ENCODE peak calls at places on chromosomes 6 and 20, in eight cellular contexts. One of them, this sample, is unnamed.

GRCh38 chr6:158938811-158939254 is 61.2 kb downstream of the RSPH3 start:
- DNase-seq in cardiac muscle cell: no peak
- DNase-seq in upper lobe of right lung: no peak
- DNase-seq in mammary epithelial cell: no peak
- DNase-seq in adipocyte: peak; percentile 43
- DNase-seq in adrenal gland: no peak
- DNase-seq in stomach: no peak
- DNase-seq in iPS DF 6.9: no peak
- DNase-seq in this sample: peak; percentile 72

GRCh38 chr6:134835998-134836397 is 113.9 kb downstream of the ALDH8A1 start:
- DNase-seq in adrenal gland: no peak
- DNase-seq in cardiac muscle cell: no peak
- DNase-seq in mammary epithelial cell: no peak
- DNase-seq in adipocyte: no peak
- DNase-seq in iPS DF 6.9: no peak
- DNase-seq in stomach: no peak
- DNase-seq in upper lobe of right lung: no peak
- DNase-seq in this sample: no peak

GRCh38 chr20:1900321-1900791 is 5.1 kb downstream of the SIRPA start:
- DNase-seq in adipocyte: peak; percentile 72
- DNase-seq in adrenal gland: peak; percentile 86
- DNase-seq in cardiac muscle cell: peak; percentile 82
- DNase-seq in mammary epithelial cell: peak; percentile 65
- DNase-seq in iPS DF 6.9: peak; percentile 78
- DNase-seq in stomach: peak; percentile 35
- DNase-seq in upper lobe of right lung: no peak
- DNase-seq in this sample: peak; percentile 63

GRCh38 chr6:163474581-163474980 is 60.1 kb downstream of the QKI start:
- DNase-seq in iPS DF 6.9: no peak
- DNase-seq in cardiac muscle cell: no peak
- DNase-seq in adrenal gland: no peak
- DNase-seq in adipocyte: no peak
- DNase-seq in mammary epithelial cell: no peak
- DNase-seq in upper lobe of right lung: no peak
- DNase-seq in stomach: no peak
- DNase-seq in this sample: no peak

GRCh38 chr6:75602897-75603395 is 1.3 kb downstream of the SENP6 start:
- DNase-seq in adipocyte: peak; percentile 40
- DNase-seq in cardiac muscle cell: no peak
- DNase-seq in stomach: no peak
- DNase-seq in upper lobe of right lung: no peak
- DNase-seq in adrenal gland: no peak
- DNase-seq in mammary epithelial cell: no peak
- DNase-seq in iPS DF 6.9: no peak
- DNase-seq in this sample: no peak

GRCh38 chr6:132768051-132768517 is 10.4 kb upstream of the VNN2 start:
- DNase-seq in iPS DF 6.9: peak; percentile 47
- DNase-seq in upper lobe of right lung: peak; percentile 74
- DNase-seq in adipocyte: peak; percentile 33
- DNase-seq in mammary epithelial cell: peak; percentile 43
- DNase-seq in adrenal gland: peak; percentile 59
- DNase-seq in stomach: peak; percentile 52
- DNase-seq in cardiac muscle cell: peak; percentile 59
- DNase-seq in this sample: peak; percentile 80

GRCh38 chr20:20181322-20181721 is 129.0 kb downstream of the CFAP61 start:
- DNase-seq in stomach: no peak
- DNase-seq in upper lobe of right lung: no peak
- DNase-seq in adipocyte: no peak
- DNase-seq in cardiac muscle cell: no peak
- DNase-seq in iPS DF 6.9: no peak
- DNase-seq in adrenal gland: no peak
- DNase-seq in mammary epithelial cell: no peak
- DNase-seq in this sample: no peak

GRCh38 chr20:61953789-61954125 is 111.9 kb downstream of the TAF4 start:
- DNase-seq in mammary epithelial cell: no peak
- DNase-seq in iPS DF 6.9: no peak
- DNase-seq in adipocyte: no peak
- DNase-seq in cardiac muscle cell: no peak
- DNase-seq in upper lobe of right lung: no peak
- DNase-seq in stomach: no peak
- DNase-seq in adrenal gland: peak; percentile 36
- DNase-seq in this sample: no peak

GRCh38 chr20:17797163-17797562 is 97.4 kb downstream of the BANF2 start:
- DNase-seq in cardiac muscle cell: no peak
- DNase-seq in adipocyte: no peak
- DNase-seq in adrenal gland: no peak
- DNase-seq in mammary epithelial cell: no peak
- DNase-seq in upper lobe of right lung: no peak
- DNase-seq in iPS DF 6.9: no peak
- DNase-seq in stomach: no peak
- DNase-seq in this sample: peak; percentile 25

GRCh38 chr6:5126214-5126613 is 41.1 kb downstream of the PPP1R3G start:
- DNase-seq in adrenal gland: no peak
- DNase-seq in stomach: no peak
- DNase-seq in cardiac muscle cell: peak; percentile 59
- DNase-seq in mammary epithelial cell: no peak
- DNase-seq in adipocyte: peak; percentile 55
- DNase-seq in iPS DF 6.9: no peak
- DNase-seq in upper lobe of right lung: no peak
- DNase-seq in this sample: no peak

GRCh38 chr6:111552241-111552744 is 53.4 kb downstream of the TRAF3IP2 start:
- DNase-seq in cardiac muscle cell: peak; percentile 95
- DNase-seq in stomach: peak; percentile 82
- DNase-seq in adrenal gland: peak; percentile 89
- DNase-seq in iPS DF 6.9: no peak
- DNase-seq in upper lobe of right lung: peak; percentile 69
- DNase-seq in adipocyte: peak; percentile 98
- DNase-seq in mammary epithelial cell: peak; percentile 80
- DNase-seq in this sample: peak; percentile 56

GRCh38 chr20:49685809-49686208 is 27.9 kb downstream of the B4GALT5 start:
- DNase-seq in adipocyte: peak; percentile 60
- DNase-seq in cardiac muscle cell: no peak
- DNase-seq in mammary epithelial cell: no peak
- DNase-seq in adrenal gland: no peak
- DNase-seq in iPS DF 6.9: no peak
- DNase-seq in stomach: no peak
- DNase-seq in upper lobe of right lung: no peak
- DNase-seq in this sample: no peak

GRCh38 chr6:8743146-8743745 is 307.9 kb upstream of the SLC35B3 start:
- DNase-seq in stomach: no peak
- DNase-seq in adipocyte: peak; percentile 17
- DNase-seq in mammary epithelial cell: peak; percentile 23
- DNase-seq in adrenal gland: no peak
- DNase-seq in iPS DF 6.9: no peak
- DNase-seq in cardiac muscle cell: no peak
- DNase-seq in upper lobe of right lung: no peak
- DNase-seq in this sample: peak; percentile 2

GRCh38 chr6:159152014-159152413 is 17.2 kb upstream of the FNDC1 start:
- DNase-seq in upper lobe of right lung: no peak
- DNase-seq in adrenal gland: no peak
- DNase-seq in iPS DF 6.9: no peak
- DNase-seq in mammary epithelial cell: no peak
- DNase-seq in stomach: no peak
- DNase-seq in adipocyte: no peak
- DNase-seq in cardiac muscle cell: no peak
- DNase-seq in this sample: no peak

GRCh38 chr20:10239954-10240353 is 21.3 kb downstream of the SNAP25 start:
- DNase-seq in upper lobe of right lung: peak; percentile 75
- DNase-seq in adipocyte: no peak
- DNase-seq in cardiac muscle cell: peak; percentile 52
- DNase-seq in mammary epithelial cell: peak; percentile 50
- DNase-seq in iPS DF 6.9: no peak
- DNase-seq in stomach: peak; percentile 38
- DNase-seq in adrenal gland: peak; percentile 63
- DNase-seq in this sample: peak; percentile 19

GRCh38 chr6:26234421-26235239 is 130.4 kb upstream of the BTN3A2 start:
- DNase-seq in cardiac muscle cell: peak; percentile 78
- DNase-seq in adrenal gland: peak; percentile 87
- DNase-seq in mammary epithelial cell: peak; percentile 85
- DNase-seq in upper lobe of right lung: no peak
- DNase-seq in iPS DF 6.9: no peak
- DNase-seq in stomach: peak; percentile 66
- DNase-seq in adipocyte: peak; percentile 90
- DNase-seq in this sample: peak; percentile 94

GRCh38 chr6:28269492-28269891 is 2.5 kb downstream of the ZSCAN26 start:
- DNase-seq in adipocyte: peak; percentile 76
- DNase-seq in iPS DF 6.9: no peak
- DNase-seq in mammary epithelial cell: peak; percentile 83
- DNase-seq in upper lobe of right lung: no peak
- DNase-seq in stomach: no peak
- DNase-seq in cardiac muscle cell: no peak
- DNase-seq in adrenal gland: no peak
- DNase-seq in this sample: no peak

GRCh38 chr20:19758888-19759331 is 852 bp downstream of the RIN2 start:
- DNase-seq in stomach: peak; percentile 49
- DNase-seq in mammary epithelial cell: peak; percentile 21
- DNase-seq in cardiac muscle cell: peak; percentile 85
- DNase-seq in adrenal gland: peak; percentile 72
- DNase-seq in upper lobe of right lung: peak; percentile 92
- DNase-seq in iPS DF 6.9: no peak
- DNase-seq in adipocyte: peak; percentile 33
- DNase-seq in this sample: peak; percentile 56

GRCh38 chr20:51369503-51369902 is 173.0 kb downstream of the NFATC2 start:
- DNase-seq in adipocyte: no peak
- DNase-seq in adrenal gland: no peak
- DNase-seq in upper lobe of right lung: no peak
- DNase-seq in iPS DF 6.9: no peak
- DNase-seq in mammary epithelial cell: no peak
- DNase-seq in cardiac muscle cell: no peak
- DNase-seq in stomach: no peak
- DNase-seq in this sample: no peak

GRCh38 chr20:6714202-6714800 is 53.2 kb upstream of the BMP2 start:
- DNase-seq in iPS DF 6.9: no peak
- DNase-seq in upper lobe of right lung: no peak
- DNase-seq in cardiac muscle cell: no peak
- DNase-seq in mammary epithelial cell: no peak
- DNase-seq in adrenal gland: no peak
- DNase-seq in stomach: peak; percentile 71
- DNase-seq in adipocyte: no peak
- DNase-seq in this sample: peak; percentile 96

GRCh38 chr6:89287351-89288028 is 27.6 kb downstream of the GABRR2 start:
- DNase-seq in cardiac muscle cell: no peak
- DNase-seq in adipocyte: no peak
- DNase-seq in mammary epithelial cell: no peak
- DNase-seq in iPS DF 6.9: no peak
- DNase-seq in stomach: no peak
- DNase-seq in adrenal gland: peak; percentile 31
- DNase-seq in upper lobe of right lung: no peak
- DNase-seq in this sample: no peak

GRCh38 chr20:18133962-18134361 is 3.7 kb upstream of the KAT14 start:
- DNase-seq in cardiac muscle cell: no peak
- DNase-seq in mammary epithelial cell: peak; percentile 27
- DNase-seq in upper lobe of right lung: no peak
- DNase-seq in adrenal gland: no peak
- DNase-seq in stomach: peak; percentile 81
- DNase-seq in adipocyte: no peak
- DNase-seq in iPS DF 6.9: no peak
- DNase-seq in this sample: peak; percentile 41

GRCh38 chr6:155486795-155487294 is 31.2 kb upstream of the NOX3 start:
- DNase-seq in mammary epithelial cell: no peak
- DNase-seq in stomach: no peak
- DNase-seq in cardiac muscle cell: no peak
- DNase-seq in iPS DF 6.9: no peak
- DNase-seq in adrenal gland: no peak
- DNase-seq in upper lobe of right lung: no peak
- DNase-seq in adipocyte: no peak
- DNase-seq in this sample: no peak

GRCh38 chr6:10190042-10190441 is 224.8 kb downstream of the TFAP2A start:
- DNase-seq in upper lobe of right lung: no peak
- DNase-seq in stomach: no peak
- DNase-seq in iPS DF 6.9: no peak
- DNase-seq in adrenal gland: no peak
- DNase-seq in cardiac muscle cell: no peak
- DNase-seq in mammary epithelial cell: peak; percentile 29
- DNase-seq in adipocyte: peak; percentile 32
- DNase-seq in this sample: no peak

DNA sequence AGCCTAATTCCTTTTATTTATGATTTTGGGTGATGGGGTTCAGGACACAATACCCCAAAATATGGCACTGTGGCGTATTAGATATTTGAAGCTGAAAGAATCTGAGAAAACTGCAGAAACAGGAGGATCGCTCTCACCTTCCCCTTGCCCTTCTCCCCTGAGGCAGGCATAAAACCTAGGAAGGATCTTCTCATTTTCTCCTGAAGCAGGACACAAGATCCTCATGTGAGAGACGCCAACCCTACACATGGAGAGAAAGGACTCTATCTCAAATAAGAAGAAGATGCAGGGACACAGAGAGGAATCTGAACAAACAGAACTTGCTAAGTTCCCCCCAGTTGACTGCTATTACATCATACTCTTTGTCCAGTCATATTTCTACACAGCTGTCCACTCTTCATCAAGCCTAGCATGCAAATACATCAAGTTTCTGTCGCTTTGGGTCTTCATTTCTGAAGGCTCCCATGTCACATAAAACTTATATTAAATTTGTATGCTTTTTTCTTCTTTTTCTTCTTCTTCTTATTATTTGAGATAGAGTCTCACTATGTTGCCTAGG is 109.0 kb downstream of the DTNBP1 start:
- DNase-seq in upper lobe of right lung: no peak
- DNase-seq in mammary epithelial cell: no peak
- DNase-seq in cardiac muscle cell: no peak
- DNase-seq in stomach: no peak
- DNase-seq in adipocyte: no peak
- DNase-seq in adrenal gland: no peak
- DNase-seq in iPS DF 6.9: no peak
- DNase-seq in this sample: no peak
- H3K4me1 ChIP-seq in upper lobe of right lung: peaks cover 20% of the 10 kb centered on the region
- H3K4me1 ChIP-seq in mammary epithelial cell: no peaks in the 10 kb centered on the region
- H3K4me1 ChIP-seq in cardiac muscle cell: peaks cover 5% of the 10 kb centered on the region
- H3K4me1 ChIP-seq in stomach: peaks cover 15% of the 10 kb centered on the region
- H3K4me1 ChIP-seq in adipocyte: peaks cover 4% of the 10 kb centered on the region
- H3K4me1 ChIP-seq in adrenal gland: peaks cover 11% of the 10 kb centered on the region
- H3K4me1 ChIP-seq in iPS DF 6.9: peaks cover 1% of the 10 kb centered on the region
- H3K4me1 ChIP-seq in this sample: no peaks in the 10 kb centered on the region

GRCh38 chr6:51702851-51703250 is 384.6 kb downstream of the PKHD1 start:
- DNase-seq in cardiac muscle cell: no peak
- DNase-seq in adrenal gland: no peak
- DNase-seq in stomach: no peak
- DNase-seq in upper lobe of right lung: no peak
- DNase-seq in iPS DF 6.9: no peak
- DNase-seq in adipocyte: no peak
- DNase-seq in mammary epithelial cell: no peak
- DNase-seq in this sample: no peak
- H3K4me3 ChIP-seq in cardiac muscle cell: no peak overlapping the region
- H3K4me3 ChIP-seq in adrenal gland: no peak overlapping the region
- H3K4me3 ChIP-seq in stomach: no peak overlapping the region
- H3K4me3 ChIP-seq in upper lobe of right lung: no peak overlapping the region
- H3K4me3 ChIP-seq in iPS DF 6.9: no peak overlapping the region
- H3K4me3 ChIP-seq in adipocyte: no peak overlapping the region
- H3K4me3 ChIP-seq in mammary epithelial cell: no peak overlapping the region
- H3K4me3 ChIP-seq in this sample: no peak overlapping the region

GRCh38 chr6:41702089-41702745 is 33.2 kb downstream of the TFEB start:
- DNase-seq in stomach: no peak
- DNase-seq in adrenal gland: no peak
- DNase-seq in cardiac muscle cell: no peak
- DNase-seq in iPS DF 6.9: no peak
- DNase-seq in upper lobe of right lung: no peak
- DNase-seq in adipocyte: no peak
- DNase-seq in mammary epithelial cell: no peak
- DNase-seq in this sample: no peak
- H3K4me1 ChIP-seq in stomach: peaks cover 49% of the 10 kb centered on the region
- H3K4me1 ChIP-seq in adrenal gland: peaks cover 25% of the 10 kb centered on the region
- H3K4me1 ChIP-seq in cardiac muscle cell: peaks cover 19% of the 10 kb centered on the region
- H3K4me1 ChIP-seq in iPS DF 6.9: peaks cover 3% of the 10 kb centered on the region
- H3K4me1 ChIP-seq in upper lobe of right lung: peaks cover 28% of the 10 kb centered on the region
- H3K4me1 ChIP-seq in adipocyte: peaks cover 21% of the 10 kb centered on the region
- H3K4me1 ChIP-seq in mammary epithelial cell: peaks cover 44% of the 10 kb centered on the region
- H3K4me1 ChIP-seq in this sample: no peaks in the 10 kb centered on the region

GRCh38 chr6:39873439-39873838 is 60.8 kb downstream of the MOCS1 start:
- DNase-seq in adrenal gland: no peak
- DNase-seq in mammary epithelial cell: no peak
- DNase-seq in adipocyte: no peak
- DNase-seq in stomach: no peak
- DNase-seq in iPS DF 6.9: no peak
- DNase-seq in cardiac muscle cell: no peak
- DNase-seq in upper lobe of right lung: no peak
- DNase-seq in this sample: no peak
- H3K4me3 ChIP-seq in adrenal gland: no peak overlapping the region
- H3K4me3 ChIP-seq in mammary epithelial cell: no peak overlapping the region
- H3K4me3 ChIP-seq in adipocyte: no peak overlapping the region
- H3K4me3 ChIP-seq in stomach: no peak overlapping the region
- H3K4me3 ChIP-seq in iPS DF 6.9: no peak overlapping the region
- H3K4me3 ChIP-seq in cardiac muscle cell: no peak overlapping the region
- H3K4me3 ChIP-seq in upper lobe of right lung: no peak overlapping the region
- H3K4me3 ChIP-seq in this sample: no peak overlapping the region